ENCODE peak calls at places on chromosomes 16 and 17, in eight cellular contexts. H is cardiac muscle cell, U is HCT116, S is left ventricle myocardium inferior, Q is ovary, V is adrenal gland, Y is SK-N-SH, A is prostate gland. T is an unnamed sample. For H3K4me1, the result is how much of the 10 kb centered on the place peaks cover.

GRCh38 chr17:81192386-81193050 is 26.5 kb upstream of the AATK start:
- DNase-seq in H (no peak), U (no peak), S (no peak), Q (no peak), V (no peak), Y (no peak), A (no peak), T (no peak)

GRCh38 chr16:75379911-75380847 is 53.1 kb downstream of the CFDP1 start:
- DNase-seq in H (no peak), U (no peak), S (no peak), Q (no peak), V (no peak), Y (no peak), A (no peak), T (no peak)

GRCh38 chr17:39450051-39450450 is 1.0 kb downstream of the MED1 start:
- DNase-seq in H (no peak), U (no peak), S (no peak), Q (no peak), V (no peak), Y (no peak), A (no peak), T (no peak)

GRCh38 chr16:90018297-90019200 is 707 bp downstream of the DBNDD1 start:
- DNase-seq in H (no peak), U (no peak), S (no peak), Q (no peak), V (no peak), Y (peak), A (peak), T (no peak)

GRCh38 chr17:34363183-34363661 is at the start of gene CCL1:
- DNase-seq in H (no peak), U (no peak), S (no peak), Q (no peak), V (no peak), Y (no peak), A (no peak), T (no peak)

GRCh38 chr17:9195961-9196668 is 174.8 kb downstream of the NTN1 start:
- DNase-seq in H (no peak), U (no peak), S (no peak), Q (no peak), V (no peak), Y (no peak), A (peak), T (no peak)

GRCh38 chr17:75627094-75627493 is 6.1 kb upstream of the SMIM5 start:
- DNase-seq in H (no peak), U (no peak), S (no peak), Q (no peak), V (no peak), Y (no peak), A (no peak), T (no peak)

GRCh38 chr16:74865922-74866598 is 91.4 kb upstream of the FA2H start:
- DNase-seq in H (peak), U (no peak), S (no peak), Q (no peak), V (no peak), Y (no peak), A (no peak), T (no peak)

GRCh38 chr17:59830007-59830630 is 62.6 kb downstream of the TUBD1 start:
- DNase-seq in H (peak), U (no peak), S (no peak), Q (no peak), V (no peak), Y (no peak), A (no peak), T (peak)

GRCh38 chr17:35786941-35787432 is 8.5 kb downstream of the MMP28 start:
- DNase-seq in H (no peak), U (no peak), S (no peak), Q (no peak), V (peak), Y (peak), A (no peak), T (no peak)

GRCh38 chr17:62165378-62165722 is 100.3 kb upstream of the MED13 start:
- DNase-seq in H (no peak), U (peak), S (no peak), Q (no peak), V (no peak), Y (no peak), A (no peak), T (no peak)

GRCh38 chr16:88772871-88773811 is 11.9 kb downstream of the PIEZO1 start:
- DNase-seq in H (peak), U (no peak), S (peak), Q (peak), V (peak), Y (no peak), A (no peak), T (peak)

GRCh38 chr17:52681486-52681885 is 523.0 kb upstream of the CA10 start:
- DNase-seq in H (no peak), U (no peak), S (no peak), Q (no peak), V (no peak), Y (no peak), A (no peak), T (no peak)

GRCh38 chr16:84844049-84844350 is 24.2 kb downstream of the CRISPLD2 start:
- DNase-seq in H (no peak), U (no peak), S (no peak), Q (no peak), V (no peak), Y (peak), A (no peak), T (no peak)

GRCh38 chr17:44916059-44916780 is 920 bp upstream of the GFAP start:
- DNase-seq in H (no peak), U (no peak), S (no peak), Q (no peak), V (peak), Y (peak), A (no peak), T (no peak)

GRCh38 chr16:57810197-57811024 is 8.1 kb upstream of the KIFC3 start:
- DNase-seq in H (peak), U (peak), S (peak), Q (peak), V (peak), Y (no peak), A (peak), T (peak)

GRCh38 chr16:66382171-66382965 is 15.9 kb downstream of the CDH5 start:
- DNase-seq in H (peak), U (no peak), S (no peak), Q (no peak), V (peak), Y (no peak), A (no peak), T (peak)

GRCh38 chr16:71754652-71755051 is 30.2 kb upstream of the PHLPP2 start:
- DNase-seq in H (no peak), U (no peak), S (no peak), Q (no peak), V (no peak), Y (no peak), A (no peak), T (no peak)

GRCh38 chr16:17431012-17431411 is 39.7 kb downstream of the XYLT1 start:
- DNase-seq in H (no peak), U (no peak), S (no peak), Q (no peak), V (no peak), Y (no peak), A (no peak), T (no peak)

GRCh38 chr16:28092721-28093382 is 29.3 kb upstream of the GSG1L start:
- DNase-seq in H (no peak), U (no peak), S (no peak), Q (no peak), V (no peak), Y (peak), A (no peak), T (peak)

GRCh38 chr17:13822671-13823070 is 220.9 kb upstream of the HS3ST3A1 start:
- DNase-seq in H (no peak), U (no peak), S (no peak), Q (no peak), V (no peak), Y (peak), A (no peak), T (no peak)

GRCh38 chr16:7366041-7366440 is 33.4 kb downstream of the RBFOX1 start:
- DNase-seq in H (no peak), U (no peak), S (no peak), Q (no peak), V (no peak), Y (no peak), A (no peak), T (no peak)

GRCh38 chr16:17068524-17068923 is 402.2 kb downstream of the XYLT1 start:
- DNase-seq in H (no peak), U (no peak), S (no peak), Q (no peak), V (no peak), Y (no peak), A (no peak), T (no peak)

GRCh38 chr16:2499890-2500633 is 13.7 kb upstream of the ATP6V0C start:
- DNase-seq in H (no peak), U (no peak), S (no peak), Q (no peak), V (no peak), Y (no peak), A (no peak), T (no peak)

GRCh38 chr17:72111374-72111773 is 9.4 kb upstream of the SOX9 start:
- DNase-seq in H (no peak), U (no peak), S (no peak), Q (no peak), V (no peak), Y (peak), A (no peak), T (no peak)

GRCh38 chr16:22326369-22326652 is 29.1 kb downstream of the POLR3E start:
- DNase-seq in H (no peak), U (no peak), S (no peak), Q (no peak), V (no peak), Y (no peak), A (no peak), T (no peak)

GRCh38 chr17:80119271-80119791 is 17.9 kb downstream of the GAA start:
- DNase-seq in H (no peak), U (no peak), S (no peak), Q (no peak), V (peak), Y (peak), A (no peak), T (no peak)

GRCh38 chr17:6195123-6195522 is 124.9 kb downstream of the WSCD1 start:
- DNase-seq in H (no peak), U (no peak), S (no peak), Q (no peak), V (no peak), Y (no peak), A (no peak), T (no peak)

GRCh38 chr17:17518019-17518418 is 21.8 kb upstream of the RASD1 start:
- DNase-seq in H (no peak), U (no peak), S (no peak), Q (no peak), V (no peak), Y (no peak), A (no peak), T (no peak)

GRCh38 chr16:49443576-49443975 is 70.0 kb downstream of the C16orf78 start:
- DNase-seq in H (no peak), U (no peak), S (no peak), Q (no peak), V (no peak), Y (no peak), A (no peak), T (no peak)

GRCh38 chr16:28497386-28497785 is 2.9 kb downstream of the APOBR start:
- DNase-seq in H (no peak), U (no peak), S (no peak), Q (no peak), V (no peak), Y (no peak), A (no peak), T (no peak)

GRCh38 chr17:72976971-72977767 is 115.3 kb downstream of the SLC39A11 start:
- DNase-seq in H (peak), U (peak), S (peak), Q (peak), V (peak), Y (no peak), A (no peak), T (peak)

GRCh38 chr17:76840884-76841775 is 27.1 kb upstream of the MGAT5B start:
- DNase-seq in H (peak), U (no peak), S (no peak), Q (no peak), V (no peak), Y (peak), A (no peak), T (no peak)

GRCh38 chr17:61720016-61720795 is 129.2 kb upstream of the NACA2 start:
- DNase-seq in H (peak), U (no peak), S (no peak), Q (no peak), V (no peak), Y (no peak), A (no peak), T (no peak)

GRCh38 chr17:29591737-29592624 is 951 bp upstream of the ANKRD13B start:
- DNase-seq in H (peak), U (peak), S (peak), Q (peak), V (peak), Y (peak), A (peak), T (peak)

GRCh38 chr16:68715471-68715870 is 21.6 kb upstream of the CDH1 start:
- DNase-seq in H (peak), U (no peak), S (no peak), Q (no peak), V (no peak), Y (no peak), A (no peak), T (peak)

GRCh38 chr16:9954181-9954580 is 228.0 kb downstream of the GRIN2A start:
- DNase-seq in H (no peak), U (no peak), S (no peak), Q (no peak), V (no peak), Y (no peak), A (no peak), T (no peak)

DNA sequence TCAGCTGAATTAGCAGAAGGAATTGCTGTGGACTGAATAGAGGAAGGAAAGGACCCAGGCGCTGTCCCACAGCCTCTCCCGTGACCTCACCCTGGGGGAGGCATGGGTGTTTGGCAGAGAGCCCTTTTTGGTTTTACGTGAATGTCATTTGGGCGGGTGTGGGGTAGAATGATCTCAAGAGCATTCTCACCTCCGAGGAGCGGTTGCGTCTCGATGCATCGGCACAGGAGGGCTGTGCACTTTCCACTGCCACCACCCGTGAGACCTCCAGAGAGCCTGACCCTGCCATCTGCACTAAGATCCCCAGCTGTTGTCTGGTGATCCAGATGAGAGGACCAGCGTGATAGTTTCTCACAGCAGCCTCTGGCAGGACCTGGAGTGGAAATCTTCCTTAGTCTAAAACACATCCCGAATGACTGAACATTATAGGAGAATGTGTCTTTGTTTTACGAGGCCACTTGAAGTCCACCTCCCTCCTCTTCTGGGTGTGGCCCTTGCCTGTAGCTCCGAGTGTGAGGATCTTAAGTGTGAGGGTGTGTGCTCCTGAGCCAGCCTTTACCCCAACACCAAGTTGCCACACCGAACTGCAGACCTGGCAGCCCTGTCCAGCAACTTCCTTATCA is 29.3 kb downstream of the FOXK2 start:
- DNase-seq in H (peak), U (no peak), S (peak), Q (no peak), V (peak), Y (peak), A (no peak), T (no peak)
- H3K4me1 ChIP-seq in H (under half), U (under half), S (half or more), Q (under half), V (under half), Y (under half), A (under half), T (under half)

GRCh38 chr17:41029633-41030245 is at the start of gene KRTAP1-4:
- DNase-seq in H (no peak), U (no peak), S (no peak), Q (no peak), V (no peak), Y (no peak), A (no peak), T (no peak)

GRCh38 chr17:41024702-41025101 is 2.3 kb downstream of the KRTAP1-5 start:
- DNase-seq in H (no peak), U (no peak), S (no peak), Q (no peak), V (no peak), Y (no peak), A (no peak), T (no peak)

DNA sequence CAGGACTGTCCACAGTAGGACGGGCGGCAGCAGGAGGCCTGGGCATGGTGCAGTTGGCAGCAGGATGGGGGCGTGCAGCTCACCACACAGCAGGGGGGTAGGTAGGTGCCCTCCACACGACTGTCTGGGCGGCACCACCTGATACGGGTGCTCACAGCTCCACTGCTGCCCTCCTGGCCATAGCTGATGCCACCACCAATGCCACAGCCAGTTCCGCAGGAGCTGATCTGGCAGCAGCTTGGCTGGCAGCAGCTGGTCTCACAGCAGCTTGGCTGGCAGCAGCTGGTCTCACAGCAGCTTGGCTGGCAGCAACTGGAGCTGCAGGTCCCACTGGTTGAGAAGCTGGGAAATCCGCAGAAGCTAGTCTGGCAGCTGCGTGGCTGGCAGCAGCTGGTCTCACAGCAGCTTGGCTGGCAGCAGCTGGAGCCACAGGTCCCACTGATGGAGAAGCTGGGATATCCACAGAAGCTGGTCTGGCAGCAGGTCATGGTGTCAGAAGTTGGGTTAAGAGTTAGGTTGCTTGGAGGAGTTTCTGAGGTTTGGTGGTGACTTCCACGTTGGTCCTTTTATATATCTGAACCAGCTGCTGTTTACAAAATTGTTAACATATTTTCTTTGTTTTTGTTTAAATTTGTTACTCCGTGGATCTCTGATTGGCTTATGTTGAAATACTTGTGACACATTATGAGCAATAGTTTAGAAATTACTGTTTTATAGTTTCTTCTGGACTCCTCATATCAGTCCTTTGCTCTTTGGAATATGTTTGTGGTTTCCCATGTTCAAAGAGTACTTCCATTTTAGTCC is at the start of gene KRTAP1-5:
- DNase-seq in H (peak), U (no peak), S (no peak), Q (no peak), V (no peak), Y (no peak), A (no peak), T (peak)
- H3K27ac ChIP-seq in H (no peak), U (no peak), S (no peak), Q (no peak), V (no peak), Y (no peak), A (no peak), T (no peak)

DNA sequence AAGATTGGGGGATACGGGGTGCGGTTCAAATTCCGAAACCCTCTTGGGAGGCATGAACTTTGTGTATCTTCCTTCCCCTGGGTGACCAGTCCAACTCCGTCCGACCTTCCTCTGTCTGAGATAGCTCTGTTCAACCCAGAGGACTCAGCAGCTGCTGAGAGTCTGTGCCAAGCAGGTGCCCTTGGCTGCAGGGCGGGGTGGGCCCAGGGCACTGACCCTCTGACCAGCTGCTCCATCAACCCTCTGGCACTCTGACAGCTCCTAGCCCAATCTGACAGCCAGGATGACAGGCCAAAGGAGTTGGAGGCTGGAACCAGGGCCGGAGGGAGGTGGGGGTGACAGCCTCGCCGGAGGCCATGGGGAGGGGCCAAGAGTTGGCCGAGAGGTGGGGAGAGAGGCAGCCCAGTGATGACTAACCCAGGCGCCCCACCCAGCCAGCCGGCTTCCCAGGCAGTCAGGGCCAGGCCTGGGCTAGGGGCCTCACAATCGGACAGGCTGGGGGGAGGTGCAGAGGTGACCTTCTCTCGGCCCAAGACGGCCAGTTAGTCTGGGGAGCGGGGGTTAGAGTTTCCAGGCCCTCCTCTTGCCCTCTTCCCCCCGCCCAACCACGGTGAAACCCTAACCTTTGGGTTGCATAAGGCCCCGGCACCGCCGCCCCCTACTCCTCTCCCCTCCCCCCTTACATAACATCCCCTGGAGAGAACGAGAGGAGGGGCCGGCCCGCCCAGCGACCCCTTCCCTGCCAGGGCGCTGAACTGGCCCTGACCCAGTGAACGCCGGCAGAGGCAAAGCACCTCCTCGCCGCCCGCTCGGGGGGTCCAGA is 5.0 kb upstream of the TLCD2 start:
- DNase-seq in H (peak), U (peak), S (peak), Q (peak), V (peak), Y (peak), A (peak), T (peak)
- H3K4me1 ChIP-seq in H (under half), U (half or more), S (half or more), Q (under half), V (under half), Y (under half), A (under half), T (under half)

GRCh38 chr17:66417300-66417719 is 114.9 kb downstream of the PRKCA start:
- DNase-seq in H (no peak), U (no peak), S (no peak), Q (no peak), V (no peak), Y (no peak), A (peak), T (peak)

GRCh38 chr17:66422181-66422580 is 119.8 kb downstream of the PRKCA start:
- DNase-seq in H (no peak), U (no peak), S (no peak), Q (no peak), V (no peak), Y (no peak), A (no peak), T (peak)

GRCh38 chr17:66416207-66416940 is 114.0 kb downstream of the PRKCA start:
- DNase-seq in H (no peak), U (no peak), S (no peak), Q (no peak), V (no peak), Y (no peak), A (no peak), T (no peak)

GRCh38 chr17:66423436-66423922 is 121.1 kb downstream of the PRKCA start:
- DNase-seq in H (no peak), U (no peak), S (no peak), Q (no peak), V (no peak), Y (no peak), A (no peak), T (no peak)

DNA sequence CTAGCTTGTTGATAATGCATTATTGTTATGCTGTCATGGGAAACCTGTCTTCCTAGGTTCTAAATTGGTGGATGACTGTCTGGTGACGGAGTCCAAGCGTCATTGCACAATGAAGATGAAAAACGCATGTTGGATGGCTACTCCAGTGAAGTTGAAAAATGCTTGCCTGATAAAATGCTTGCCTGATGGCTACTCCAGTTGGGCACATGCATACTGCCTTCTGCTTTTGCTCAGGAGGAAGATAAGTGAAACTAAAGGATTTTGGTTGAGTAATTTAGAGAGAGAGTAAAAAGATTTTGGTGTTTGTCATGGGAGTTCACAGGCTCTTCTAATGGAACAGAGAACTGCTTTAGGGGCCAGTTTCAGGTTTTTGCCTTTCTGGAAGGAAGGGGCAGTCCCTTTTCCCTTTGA is 118.6 kb downstream of the PRKCA start:
- DNase-seq in H (peak), U (no peak), S (no peak), Q (peak), V (peak), Y (no peak), A (no peak), T (no peak)
- H3K27ac ChIP-seq in H (no peak), U (no peak), S (no peak), Q (no peak), V (no peak), Y (peak), A (no peak), T (no peak)